ENCODE peak calls at places on chromosomes 7 and 10, in ten cellular contexts. L is natural killer cell; N is left ventricle myocardium superior; Y is RPMI8226; W is KBM-7; I is NCI-H1417 treated with DMSO at 0.1 percent for 48 hours; X is stimulated activated CD8-positive, alpha-beta memory T cell treated with anti-CD3 and anti-CD28 coated beads, Interleukin-12 subunit alpha, Interleukin-12 subunit beta, amount 100 ng/mL, for 1 hour; D is GM23248; V is posterior cingulate gyrus; K is substantia nigra. M is an unnamed sample.
A peak's percentile ranks its signal among the peaks of the same experiment; 100 is the strongest.

GRCh38 chr7:30750574-30751256 is 1.2 kb upstream of the INMT start:
- DNase-seq in L (no peak), N (peak; percentile 85), Y (no peak), W (no peak), I (no peak), X (no peak), D (peak; percentile 87), V (peak; percentile 90), K (peak; percentile 38), M (no peak)

GRCh38 chr7:114310344-114311118 is 104.1 kb upstream of the FOXP2 start:
- DNase-seq in L (no peak), N (no peak), Y (no peak), W (no peak), I (no peak), X (no peak), D (no peak), V (no peak), K (no peak), M (no peak)

GRCh38 chr10:50326757-50327701 is 75.7 kb upstream of the ASAH2 start:
- DNase-seq in L (no peak), N (peak; percentile 33), Y (no peak), W (peak; percentile 83), I (no peak), X (no peak), D (peak; percentile 80), V (no peak), K (no peak), M (no peak)

GRCh38 chr7:101667399-101667798 is 38.3 kb upstream of the MYL10 start:
- DNase-seq in L (no peak), N (no peak), Y (no peak), W (no peak), I (no peak), X (no peak), D (no peak), V (no peak), K (no peak), M (no peak)

GRCh38 chr10:96259150-96259549 is 12.2 kb downstream of the BLNK start:
- DNase-seq in L (no peak), N (no peak), Y (no peak), W (peak; percentile 12), I (no peak), X (no peak), D (no peak), V (no peak), K (no peak), M (no peak)

GRCh38 chr7:131249003-131249402 is 78.7 kb upstream of the MKLN1 start:
- DNase-seq in L (no peak), N (peak; percentile 52), Y (no peak), W (no peak), I (no peak), X (no peak), D (peak; percentile 99), V (no peak), K (no peak), M (no peak)

GRCh38 chr7:157389951-157390730 is 53.3 kb downstream of the DNAJB6 start:
- DNase-seq in L (peak; percentile 42), N (peak; percentile 35), Y (no peak), W (peak; percentile 17), I (no peak), X (no peak), D (peak; percentile 19), V (no peak), K (no peak), M (no peak)

GRCh38 chr7:84204655-84205054 is 10.1 kb upstream of the SEMA3A start:
- DNase-seq in L (no peak), N (no peak), Y (peak; percentile 14), W (no peak), I (no peak), X (no peak), D (peak; percentile 78), V (no peak), K (no peak), M (no peak)

GRCh38 chr7:150778014-150778737 is 22.0 kb downstream of the TMEM176B start:
- DNase-seq in L (no peak), N (no peak), Y (no peak), W (no peak), I (no peak), X (no peak), D (no peak), V (no peak), K (no peak), M (no peak)